ENCODE peak calls at places on chromosome 2, in nine cellular contexts. R is A549, G is K562, D is GM12878, C is HepG2, F is WTC11, Y is HCT116, T is SK-N-SH, Q is H1. S is an unnamed sample.
A peak's percentile ranks its signal among the peaks of the same experiment; 100 is the strongest.

GRCh38 chr2:121285077-121285449 is at the start of gene TFCP2L1:
- DNase-seq in D (no peak), Q (peak; percentile 27), C (no peak), R (peak; percentile 54), G (peak; percentile 86), F (peak; percentile 68), T (no peak), Y (no peak), S (peak; percentile 22)

GRCh38 chr2:6945821-6946220 is 28.6 kb downstream of the RNF144A start:
- DNase-seq in F (no peak), D (no peak), G (no peak), Q (no peak), C (no peak), T (no peak), R (no peak), Y (no peak), S (no peak)

GRCh38 chr2:191497822-191498221 is 180.1 kb upstream of the NABP1 start:
- DNase-seq in T (no peak), R (no peak), F (no peak), G (no peak), C (no peak), D (no peak), Y (no peak), Q (no peak), S (no peak)

GRCh38 chr2:127405252-127405605 is 13.0 kb upstream of the PROC start:
- DNase-seq in F (no peak), C (no peak), D (no peak), Q (no peak), G (no peak), R (no peak), Y (no peak), T (no peak), S (no peak)

GRCh38 chr2:195732569-195732968 is 75.5 kb downstream of the SLC39A10 start:
- DNase-seq in F (no peak), Y (no peak), R (no peak), C (no peak), Q (no peak), G (no peak), T (no peak), D (no peak), S (no peak)

GRCh38 chr2:43803113-43803512 is 29.3 kb downstream of the DYNC2LI1 start:
- DNase-seq in F (no peak), Q (no peak), C (no peak), Y (no peak), D (no peak), T (no peak), G (no peak), R (no peak), S (no peak)

GRCh38 chr2:104904889-104905288 is 51.0 kb downstream of the POU3F3 start:
- DNase-seq in F (no peak), R (no peak), Q (no peak), D (no peak), Y (no peak), G (no peak), T (no peak), C (no peak), S (no peak)

GRCh38 chr2:210997373-210997772 is 441.0 kb downstream of the CPS1 start:
- DNase-seq in Y (no peak), Q (no peak), G (no peak), R (no peak), T (no peak), D (no peak), C (no peak), F (no peak), S (no peak)

GRCh38 chr2:132400169-132400900 is 16.3 kb upstream of the GPR39 start:
- DNase-seq in Y (no peak), D (no peak), G (no peak), F (no peak), C (no peak), Q (no peak), R (no peak), T (no peak), S (peak; percentile 78)

GRCh38 chr2:42102606-42103450 is 55.0 kb downstream of the PKDCC start:
- DNase-seq in D (no peak), F (peak; percentile 96), G (no peak), Y (no peak), Q (peak; percentile 89), C (no peak), R (no peak), T (peak; percentile 52), S (no peak)

GRCh38 chr2:56334622-56335021 is 150.8 kb downstream of the CCDC85A start:
- DNase-seq in Y (no peak), D (no peak), T (no peak), G (no peak), F (no peak), C (no peak), Q (no peak), R (no peak), S (no peak)

GRCh38 chr2:11368059-11368572 is 23.7 kb upstream of the ROCK2 start:
- DNase-seq in F (no peak), C (no peak), G (no peak), Y (no peak), D (no peak), T (no peak), R (no peak), Q (no peak), S (no peak)

DNA sequence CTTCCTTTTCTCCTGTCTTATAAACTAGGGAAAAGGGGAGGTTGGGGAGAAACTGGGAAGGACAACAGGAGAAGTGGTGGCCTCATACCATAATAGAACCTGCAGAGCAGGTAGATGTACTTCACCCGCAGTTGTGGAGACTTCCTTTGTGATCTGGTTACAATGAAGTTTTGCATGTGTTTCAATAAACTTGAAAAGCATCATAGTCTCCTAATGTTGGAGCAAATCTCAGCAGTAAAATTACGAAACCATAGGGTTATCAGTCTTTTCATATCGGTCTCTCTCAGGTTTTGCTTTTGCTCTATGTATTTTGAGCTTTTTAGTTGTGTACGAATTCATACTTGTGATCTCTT is 30.5 kb downstream of the ANO7 start:
- DNase-seq in Q (no peak), Y (no peak), D (no peak), G (no peak), T (no peak), C (no peak), R (no peak), F (no peak), S (no peak)
- TF ChIP-seq CTCF in Q (no peak), Y (no peak), D (no peak), G (no peak), T (no peak), C (no peak), R (no peak), F (no peak), S (peak; percentile 0)

DNA sequence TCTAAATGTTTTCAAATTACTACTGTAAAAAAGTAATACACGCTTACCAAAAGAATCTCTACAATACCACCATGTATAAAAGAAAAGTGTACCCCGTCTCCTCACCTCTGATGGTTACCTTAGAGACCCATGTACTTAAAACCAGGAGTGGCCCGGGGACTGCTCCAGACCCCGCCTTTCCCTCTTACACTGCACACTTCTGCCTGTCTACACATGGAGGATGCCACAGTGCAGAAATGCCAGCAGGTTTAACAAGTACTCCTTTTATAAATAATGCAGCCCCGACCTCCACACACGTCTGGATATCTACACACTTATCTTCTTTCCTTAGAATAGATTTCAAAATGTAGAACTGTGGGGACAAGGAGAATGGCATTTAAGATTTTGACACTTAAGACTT is 5.3 kb downstream of the HDAC4 start:
- DNase-seq in F (no peak), C (no peak), Q (no peak), D (no peak), G (no peak), R (no peak), T (no peak), Y (no peak), S (no peak)
- TF ChIP-seq MAX in F (no peak), C (no peak), Q (no peak), D (no peak), G (no peak), R (no peak), T (no peak), Y (no peak), S (no peak)

GRCh38 chr2:10027931-10028330 is 15.4 kb upstream of the KLF11 start:
- DNase-seq in G (no peak), T (no peak), C (no peak), R (no peak), F (no peak), Y (no peak), Q (no peak), D (no peak), S (no peak)

GRCh38 chr2:10028988-10029874 is 14.1 kb upstream of the KLF11 start:
- DNase-seq in D (no peak), G (peak; percentile 90), T (no peak), C (no peak), R (no peak), F (peak; percentile 52), Q (no peak), Y (no peak), S (peak; percentile 97)

GRCh38 chr2:10026940-10027569 is 16.3 kb upstream of the KLF11 start:
- DNase-seq in C (no peak), Y (no peak), R (no peak), Q (no peak), T (no peak), D (no peak), G (no peak), F (no peak), S (no peak)

GRCh38 chr2:10029875-10030223 is 13.5 kb upstream of the KLF11 start:
- DNase-seq in F (no peak), D (no peak), C (no peak), R (no peak), T (no peak), Q (no peak), G (no peak), Y (no peak), S (no peak)

GRCh38 chr2:10028407-10028987 is 14.9 kb upstream of the KLF11 start:
- DNase-seq in C (no peak), T (no peak), G (peak; percentile 30), F (no peak), Q (no peak), D (no peak), Y (no peak), R (no peak), S (peak; percentile 75)
- TF ChIP-seq CTCF in C (peak; percentile 84), T (no peak), G (peak; percentile 55), F (no peak), Q (peak; percentile 42), D (peak; percentile 41), Y (no peak), R (no peak), S (no peak)

GRCh38 chr2:23510471-23510870 is 125.5 kb downstream of the KLHL29 start:
- DNase-seq in F (no peak), G (no peak), Y (no peak), D (no peak), R (no peak), C (no peak), T (no peak), Q (no peak), S (no peak)

GRCh38 chr2:23512778-23513177 is 127.8 kb downstream of the KLHL29 start:
- DNase-seq in F (no peak), T (no peak), D (no peak), Y (no peak), C (no peak), R (no peak), Q (no peak), G (no peak), S (no peak)

GRCh38 chr2:23513881-23514793 is 129.2 kb downstream of the KLHL29 start:
- DNase-seq in Y (no peak), R (no peak), F (no peak), Q (no peak), C (no peak), D (no peak), T (no peak), G (no peak), S (no peak)

GRCh38 chr2:23516546-23517256 is 131.7 kb downstream of the KLHL29 start:
- DNase-seq in C (no peak), F (no peak), R (no peak), D (no peak), G (no peak), Q (no peak), Y (no peak), T (no peak), S (no peak)

GRCh38 chr2:23513245-23513880 is 128.4 kb downstream of the KLHL29 start:
- DNase-seq in F (no peak), R (no peak), Y (no peak), C (no peak), Q (no peak), G (no peak), D (no peak), T (no peak), S (no peak)
- TF ChIP-seq MAX in F (no peak), R (no peak), Y (no peak), C (no peak), Q (no peak), G (no peak), D (no peak), T (no peak), S (no peak)

S was measured in NB4.